ENCODE peak calls at places on chromosome 12, in six cellular contexts. K is GM12878, G is HCT116, A is K562, E is HepG2, I is H1. U is an unnamed sample.

GRCh38 chr12:54370218-54370730 is 6.0 kb upstream of the GPR84 start:
- DNase-seq in A (peak), E (no peak), K (no peak), G (no peak), I (peak), U (peak)

GRCh38 chr12:114692558-114693531 is 8.9 kb upstream of the TBX3 start:
- DNase-seq in A (no peak), K (no peak), G (no peak), E (no peak), I (no peak), U (no peak)

GRCh38 chr12:109764776-109765492 is 51.3 kb downstream of the FAM222A start:
- DNase-seq in K (no peak), I (no peak), E (no peak), G (no peak), A (no peak), U (no peak)

GRCh38 chr12:29591140-29592020 is 93.9 kb upstream of the OVCH1 start:
- DNase-seq in A (no peak), I (no peak), E (no peak), G (no peak), K (no peak), U (peak)

GRCh38 chr12:58288191-58288590 is 346.8 kb downstream of the ATP23 start:
- DNase-seq in E (no peak), A (no peak), K (no peak), I (no peak), G (no peak), U (no peak)

GRCh38 chr12:51686727-51687126 is 95.7 kb downstream of the SCN8A start:
- DNase-seq in A (no peak), I (no peak), K (no peak), E (no peak), G (no peak), U (no peak)

GRCh38 chr12:69385038-69385437 is 25.5 kb downstream of the YEATS4 start:
- DNase-seq in G (no peak), E (no peak), A (no peak), K (no peak), I (no peak), U (no peak)

GRCh38 chr12:67014642-67015041 is 254.5 kb upstream of the CAND1 start:
- DNase-seq in G (no peak), K (no peak), I (no peak), E (no peak), A (no peak), U (no peak)

GRCh38 chr12:11553871-11554533 is 95.5 kb upstream of the ETV6 start:
- DNase-seq in K (peak), I (peak), G (peak), A (peak), E (peak), U (peak)

GRCh38 chr12:129393357-129393937 is 510.4 kb downstream of the TMEM132D start:
- DNase-seq in I (no peak), G (no peak), K (no peak), E (no peak), A (no peak), U (no peak)

GRCh38 chr12:19648173-19648572 is 208.9 kb downstream of the AEBP2 start:
- DNase-seq in K (no peak), A (no peak), I (no peak), G (no peak), E (no peak), U (no peak)

GRCh38 chr12:53174881-53175491 is 5.5 kb upstream of the ZNF740 start:
- DNase-seq in I (no peak), K (no peak), A (peak), E (peak), G (no peak), U (peak)

GRCh38 chr12:104737682-104738370 is 220.3 kb downstream of the SLC41A2 start:
- DNase-seq in G (no peak), K (no peak), E (no peak), A (no peak), I (no peak), U (no peak)

GRCh38 chr12:32027684-32028355 is 68.6 kb downstream of the RESF1 start:
- DNase-seq in G (no peak), K (no peak), E (no peak), I (no peak), A (no peak), U (no peak)

GRCh38 chr12:27781680-27782079 is 1.6 kb upstream of the MANSC4 start:
- DNase-seq in I (no peak), K (no peak), A (no peak), G (no peak), E (no peak), U (no peak)

GRCh38 chr12:78306236-78306635 is 475.5 kb downstream of the NAV3 start:
- DNase-seq in K (no peak), G (no peak), A (no peak), I (no peak), E (no peak), U (no peak)

GRCh38 chr12:45191239-45191638 is 24.7 kb upstream of the ANO6 start:
- DNase-seq in G (no peak), K (no peak), I (no peak), A (no peak), E (peak), U (no peak)

GRCh38 chr12:54333420-54334034 is 8.6 kb downstream of the COPZ1 start:
- DNase-seq in A (no peak), I (no peak), K (no peak), E (no peak), G (no peak), U (no peak)

GRCh38 chr12:108129017-108129812 is at the start of gene WSCD2:
- DNase-seq in I (peak), K (no peak), E (peak), A (peak), G (peak), U (peak)

GRCh38 chr12:103841690-103842584 is 903 bp upstream of the NT5DC3 start:
- DNase-seq in I (peak), E (peak), A (peak), K (no peak), G (peak), U (peak)

GRCh38 chr12:39123580-39123979 is 218.2 kb upstream of the CPNE8 start:
- DNase-seq in I (no peak), K (no peak), E (no peak), G (no peak), A (no peak), U (no peak)

GRCh38 chr12:31589896-31590729 is 823 bp downstream of the DENND5B start:
- DNase-seq in K (no peak), I (no peak), A (peak), G (peak), E (peak), U (peak)

GRCh38 chr12:52608826-52609630 is 7.8 kb upstream of the KRT72 start:
- DNase-seq in G (no peak), A (no peak), E (no peak), K (no peak), I (no peak), U (no peak)

GRCh38 chr12:9135903-9136310 is 20.2 kb upstream of the A2M start:
- DNase-seq in E (peak), A (no peak), G (no peak), I (no peak), K (no peak), U (no peak)

GRCh38 chr12:91804533-91804932 is 341.1 kb downstream of the BTG1 start:
- DNase-seq in K (no peak), G (peak), I (no peak), E (no peak), A (no peak), U (no peak)

GRCh38 chr12:82019533-82019932 is 260.4 kb upstream of the PPFIA2 start:
- DNase-seq in I (no peak), K (no peak), E (no peak), A (no peak), G (no peak), U (no peak)

GRCh38 chr12:79555006-79555925 is 135.5 kb downstream of the PAWR start:
- DNase-seq in E (peak), K (no peak), G (peak), A (no peak), I (no peak), U (no peak)

GRCh38 chr12:126811401-126811800 is 1455.6 kb upstream of the TMEM132C start:
- DNase-seq in G (no peak), I (no peak), K (no peak), A (no peak), E (no peak), U (no peak)

GRCh38 chr12:71440393-71441349 is 1.1 kb downstream of the LGR5 start:
- DNase-seq in I (no peak), A (no peak), G (no peak), E (peak), K (no peak), U (peak)

GRCh38 chr12:13196302-13196921 is at the start of gene EMP1:
- DNase-seq in E (peak), A (no peak), G (peak), K (peak), I (no peak), U (no peak)

GRCh38 chr12:7376196-7376595 is 67.8 kb downstream of the CD163L1 start:
- DNase-seq in E (no peak), I (no peak), K (no peak), G (no peak), A (no peak), U (no peak)

GRCh38 chr12:25388216-25388615 is 137.5 kb upstream of the KRAS start:
- DNase-seq in G (no peak), K (no peak), A (no peak), E (no peak), I (no peak), U (no peak)

GRCh38 chr12:14993537-14994266 is 20.9 kb downstream of the PDE6H start:
- DNase-seq in A (no peak), G (no peak), K (no peak), E (no peak), I (no peak), U (no peak)

GRCh38 chr12:108369736-108370396 is 30.8 kb upstream of the CMKLR1 start:
- DNase-seq in E (no peak), I (no peak), A (no peak), G (no peak), K (no peak), U (no peak)

GRCh38 chr12:59388176-59388575 is 207.7 kb upstream of the SLC16A7 start:
- DNase-seq in K (no peak), G (no peak), A (no peak), E (no peak), I (no peak), U (no peak)

GRCh38 chr12:28164644-28165313 is 25.5 kb upstream of the CCDC91 start:
- DNase-seq in K (no peak), I (no peak), A (no peak), G (no peak), E (peak), U (no peak)

GRCh38 chr12:10189653-10190052 is 10.8 kb downstream of the TMEM52B start:
- DNase-seq in I (no peak), G (no peak), E (no peak), K (no peak), A (no peak), U (no peak)

GRCh38 chr12:60441577-60441976 is 845.7 kb downstream of the SLC16A7 start:
- DNase-seq in A (no peak), G (no peak), E (no peak), I (no peak), K (no peak), U (no peak)

GRCh38 chr12:103401421-103401820 is 94.3 kb downstream of the C12orf42 start:
- DNase-seq in K (no peak), E (peak), A (no peak), G (peak), I (peak), U (no peak)

GRCh38 chr12:13103391-13104033 is at the start of gene GSG1:
- DNase-seq in E (no peak), I (no peak), K (no peak), A (no peak), G (no peak), U (no peak)

GRCh38 chr12:402127-402456 is 648 bp downstream of the CCDC77 start:
- DNase-seq in G (no peak), A (no peak), I (no peak), K (no peak), E (peak), U (peak)
- TF ChIP-seq CTCF in G (peak), A (peak), I (no peak), K (no peak), E (peak), U (no peak)

GRCh38 chr12:3130053-3130805 is 53.0 kb downstream of the TSPAN9 start:
- DNase-seq in G (no peak), E (no peak), I (no peak), A (no peak), K (no peak), U (no peak)
- TF ChIP-seq ATF3 in G (no peak), E (no peak), I (no peak), A (no peak), K (no peak), U (no peak)

DNA sequence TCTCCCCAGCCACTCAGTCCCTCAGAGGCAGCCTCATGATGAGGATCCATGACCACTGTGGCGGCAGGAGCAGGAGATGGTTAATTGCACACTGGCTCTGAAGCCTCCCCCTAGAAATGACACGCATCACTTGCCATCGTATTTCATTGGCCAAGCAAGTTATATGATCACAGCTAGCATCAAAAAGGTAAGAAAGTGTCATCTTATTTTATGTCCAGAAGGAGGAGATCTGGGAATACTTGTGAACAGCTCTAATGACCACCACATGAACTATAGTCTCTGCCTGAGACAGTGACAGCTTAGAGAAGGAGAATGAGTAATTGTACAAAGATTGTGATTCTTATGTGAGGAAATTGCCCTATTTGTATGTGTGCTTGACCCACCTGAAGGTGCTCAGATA is 363.4 kb downstream of the NUAK1 start:
- DNase-seq in K (no peak), A (no peak), G (no peak), E (no peak), I (no peak), U (no peak)
- TF ChIP-seq CTCF in K (no peak), A (peak), G (no peak), E (no peak), I (no peak), U (no peak)

DNA sequence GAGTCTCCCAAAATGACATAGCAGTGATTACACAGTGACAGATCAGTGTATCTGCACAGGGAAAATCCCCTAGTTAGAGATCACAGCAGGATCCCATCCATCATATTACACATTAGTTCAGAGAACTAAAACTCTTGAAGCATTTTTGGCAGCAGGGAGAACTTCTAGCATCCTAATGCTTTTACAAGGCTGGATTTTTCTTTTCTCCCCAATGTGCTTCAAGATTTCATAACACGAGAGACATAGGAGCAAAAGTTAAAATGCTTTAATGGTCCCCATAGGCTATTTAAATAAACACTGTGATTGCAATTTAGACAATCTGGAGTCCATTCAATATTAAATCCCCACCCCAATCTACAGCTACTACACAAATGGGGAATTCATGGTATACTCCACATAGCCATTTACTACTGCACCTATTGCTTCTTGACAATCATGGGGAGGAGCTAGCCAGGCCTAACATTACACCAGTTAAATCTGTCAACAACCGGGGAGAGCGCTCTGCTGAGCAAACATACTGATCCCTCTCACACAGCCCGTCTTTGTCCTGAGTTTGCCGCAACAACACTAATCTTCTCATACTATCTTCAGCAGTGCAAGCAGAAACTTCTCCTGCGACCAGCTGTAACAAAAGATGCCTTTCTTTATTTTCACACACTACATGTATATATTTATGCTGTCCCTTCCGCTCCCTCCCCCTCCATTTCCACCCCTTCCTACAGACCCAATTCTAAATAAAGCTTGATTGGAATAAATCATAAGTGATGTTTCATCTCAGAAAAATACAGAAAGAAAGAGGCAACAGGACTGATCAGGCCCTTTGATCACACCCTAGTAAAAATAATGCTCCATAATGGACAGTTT is 120.3 kb upstream of the SOX5 start:
- DNase-seq in I (no peak), A (peak), G (no peak), E (peak), K (no peak), U (peak)
- TF ChIP-seq ATF3 in I (no peak), A (no peak), G (no peak), E (no peak), K (no peak), U (no peak)

GRCh38 chr12:56266634-56267442 is at the start of gene COQ10A:
- DNase-seq in G (peak), E (peak), K (peak), I (peak), A (peak), U (peak)
- TF ChIP-seq CTCF in G (peak), E (peak), K (peak), I (peak), A (peak), U (no peak)

GRCh38 chr12:111443586-111443985 is 37.9 kb downstream of the SH2B3 start:
- DNase-seq in K (no peak), I (no peak), E (no peak), G (no peak), A (no peak), U (no peak)
- TF ChIP-seq ATF3 in K (no peak), I (no peak), E (no peak), G (no peak), A (no peak), U (no peak)

GRCh38 chr12:131159660-131160059 is 206.0 kb downstream of the ADGRD1 start:
- DNase-seq in G (peak), K (no peak), A (no peak), I (peak), E (peak), U (no peak)
- TF ChIP-seq CTCF in G (peak), K (no peak), A (peak), I (peak), E (no peak), U (peak)

GRCh38 chr12:84362552-84362897 is 550.1 kb downstream of the SLC6A15 start:
- DNase-seq in A (no peak), I (no peak), G (no peak), K (no peak), E (no peak), U (no peak)
- TF ChIP-seq ATF3 in A (no peak), I (no peak), G (no peak), K (no peak), E (no peak), U (no peak)

DNA sequence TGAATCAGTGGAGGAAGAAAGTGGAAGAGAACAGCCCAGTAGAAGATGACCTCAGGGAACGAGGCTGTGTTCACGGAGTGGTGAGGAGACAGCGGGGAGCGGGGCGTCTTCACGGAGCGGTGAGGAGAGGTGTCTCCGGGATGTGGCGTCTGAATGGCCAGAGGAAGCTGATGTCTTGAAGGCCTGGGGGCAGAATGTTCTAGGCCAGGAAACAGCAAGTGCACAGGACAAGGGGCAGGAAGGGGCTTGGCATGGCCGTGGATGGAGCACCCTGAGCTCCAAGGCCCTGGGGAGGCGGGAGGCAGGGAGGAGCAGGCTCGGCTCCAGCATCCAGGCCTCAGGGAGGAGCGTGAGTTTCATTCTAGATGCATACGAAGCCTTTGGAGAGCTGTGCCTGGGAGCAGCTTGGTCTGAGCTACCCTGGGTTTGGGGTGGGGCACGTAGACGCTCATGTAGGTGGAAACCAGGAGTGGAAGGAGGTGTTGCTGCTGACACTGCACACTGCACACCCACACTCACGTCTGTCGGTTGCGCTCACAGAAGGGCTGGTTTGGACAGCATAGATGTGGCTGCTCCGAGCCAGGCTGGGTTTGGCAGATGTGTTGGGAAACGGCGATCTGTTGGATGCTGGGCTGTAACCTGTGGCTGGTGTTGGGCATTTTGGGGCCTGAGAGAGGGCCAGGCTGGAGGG is 131.6 kb downstream of the ADGRD1 start:
- DNase-seq in E (no peak), A (no peak), I (no peak), G (no peak), K (no peak), U (peak)
- TF ChIP-seq CTCF in E (no peak), A (no peak), I (no peak), G (no peak), K (no peak), U (no peak)

DNA sequence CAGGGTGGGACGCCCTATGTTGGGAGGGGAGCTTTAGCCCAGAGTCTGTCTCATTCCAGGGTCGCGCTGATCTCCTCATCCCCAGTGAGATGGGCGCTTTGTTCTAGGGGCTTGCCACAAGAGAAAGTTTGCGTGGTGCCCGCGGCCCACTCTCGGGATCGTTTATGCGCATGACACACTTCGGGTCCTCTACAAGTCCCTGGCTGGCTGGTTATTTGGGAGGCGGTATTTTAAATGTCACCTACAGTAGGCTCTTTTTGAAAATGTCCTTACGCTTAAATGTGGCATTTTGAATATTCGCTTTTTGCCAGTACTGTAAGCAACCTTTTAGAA is 541 bp downstream of the GOLT1B start:
- DNase-seq in G (no peak), I (no peak), K (peak), A (no peak), E (peak), U (no peak)
- TF ChIP-seq ATF3 in G (no peak), I (no peak), K (no peak), A (no peak), E (no peak), U (no peak)

U was measured in WTC11.